ENCODE peak calls at places on chromosome 22, in four cellular contexts. I, G, T and D are unnamed samples.

GRCh38 chr22:41976070-41976901 is 7.0 kb downstream of the SEPTIN3 start:
- ATAC-seq in I (peak; percentile 64), T (peak; percentile 58), G (peak; percentile 57), D (peak; percentile 71)

GRCh38 chr22:49961601-49962011 is 1.0 kb downstream of the PIM3 start:
- ATAC-seq in T (peak; percentile 1), I (no peak), G (no peak), D (peak; percentile 2)

GRCh38 chr22:39013923-39014722 is at the start of gene APOBEC3C:
- ATAC-seq in T (peak; percentile 96), G (peak; percentile 96), I (peak; percentile 87), D (peak; percentile 98)

GRCh38 chr22:42793848-42794405 is 63.1 kb downstream of the ARFGAP3 start:
- ATAC-seq in I (no peak), T (no peak), G (no peak), D (no peak)

GRCh38 chr22:35839811-35840739 is 122.4 kb downstream of the APOL5 start:
- ATAC-seq in I (no peak), T (no peak), G (peak; percentile 90), D (no peak)

GRCh38 chr22:23598805-23599518 is 18.9 kb upstream of the IGLL1 start:
- ATAC-seq in G (no peak), T (no peak), I (no peak), D (no peak)

GRCh38 chr22:37918580-37919274 is 12.6 kb downstream of the MICALL1 start:
- ATAC-seq in I (no peak), T (no peak), G (no peak), D (no peak)

GRCh38 chr22:20242393-20243175 is 25.5 kb downstream of the RTN4R start:
- ATAC-seq in G (no peak), I (no peak), T (no peak), D (no peak)

GRCh38 chr22:37126383-37126782 is 16.9 kb upstream of the TMPRSS6 start:
- ATAC-seq in G (no peak), T (no peak), I (no peak), D (peak; percentile 18)

GRCh38 chr22:19943665-19944026 is 2.0 kb upstream of the TXNRD2 start:
- ATAC-seq in G (no peak), T (no peak), I (no peak), D (no peak)